ENCODE peak calls at places on chromosome 21, in eight cellular contexts. D is DND-41; S is activated CD4-positive, alpha-beta T cell treated with anti-CD3 and anti-CD28 coated beads, Interleukin-2, amount 50 U/mL, for 48 hours; U is stimulated activated CD4-positive, alpha-beta T cell treated with anti-CD3 and anti-CD28 coated beads, TNF-alpha, amount 100 ng/mL, for 24 hours; N is activated T-helper 1 cell treated with Interleukin-2 at 50 U/mL for 16 hours; A is ureter; R is heart right ventricle; T is caudate nucleus. V is an unnamed sample.

GRCh38 chr21:37868896-37869295 is 47.4 kb downstream of the KCNJ6 start:
- DNase-seq in D (no peak), S (no peak), U (no peak), N (no peak), A (no peak), R (no peak), T (no peak), V (no peak)

GRCh38 chr21:27572681-27573080 is 605.8 kb upstream of the ADAMTS5 start:
- DNase-seq in D (no peak), S (no peak), U (no peak), N (no peak), A (no peak), R (no peak), T (no peak), V (no peak)

GRCh38 chr21:44943005-44943685 is 3.3 kb downstream of the SLX9 start:
- DNase-seq in D (no peak), S (no peak), U (no peak), N (no peak), A (no peak), R (no peak), T (no peak), V (no peak)

GRCh38 chr21:43362928-43363314 is 64.0 kb downstream of the SIK1 start:
- DNase-seq in D (peak; percentile 66), S (peak; percentile 43), U (no peak), N (no peak), A (no peak), R (peak; percentile 3), T (no peak), V (no peak)

GRCh38 chr21:24428539-24429186 is 1178.6 kb downstream of the MRPL39 start:
- DNase-seq in D (no peak), S (no peak), U (peak; percentile 1), N (no peak), A (no peak), R (no peak), T (no peak), V (peak; percentile 34)

GRCh38 chr21:29346281-29346680 is 47.6 kb downstream of the BACH1 start:
- DNase-seq in D (no peak), S (no peak), U (no peak), N (no peak), A (no peak), R (no peak), T (no peak), V (no peak)

GRCh38 chr21:15272171-15272570 is 207.4 kb upstream of the NRIP1 start:
- DNase-seq in D (no peak), S (no peak), U (no peak), N (no peak), A (no peak), R (no peak), T (no peak), V (no peak)

GRCh38 chr21:38121888-38122705 is 134.7 kb upstream of the KCNJ15 start:
- DNase-seq in D (no peak), S (no peak), U (no peak), N (no peak), A (no peak), R (no peak), T (no peak), V (peak; percentile 18)

GRCh38 chr21:37647781-37648180 is 268.5 kb downstream of the KCNJ6 start:
- DNase-seq in D (no peak), S (no peak), U (no peak), N (no peak), A (no peak), R (no peak), T (no peak), V (no peak)

GRCh38 chr21:36792505-36792967 is 93.6 kb downstream of the SIM2 start:
- DNase-seq in D (no peak), S (no peak), U (no peak), N (no peak), A (no peak), R (no peak), T (no peak), V (no peak)

GRCh38 chr21:41410767-41411448 is 15.1 kb upstream of the MX1 start:
- DNase-seq in D (no peak), S (no peak), U (no peak), N (no peak), A (no peak), R (no peak), T (no peak), V (no peak)

GRCh38 chr21:26982767-26983166 is 15.9 kb upstream of the ADAMTS5 start:
- DNase-seq in D (no peak), S (no peak), U (no peak), N (no peak), A (no peak), R (no peak), T (no peak), V (no peak)

GRCh38 chr21:36761685-36762084 is 62.8 kb downstream of the SIM2 start:
- DNase-seq in D (no peak), S (no peak), U (no peak), N (no peak), A (no peak), R (no peak), T (no peak), V (no peak)

GRCh38 chr21:45994086-45994661 is 12.6 kb downstream of the COL6A1 start:
- DNase-seq in D (no peak), S (no peak), U (no peak), N (no peak), A (no peak), R (peak; percentile 17), T (no peak), V (no peak)

GRCh38 chr21:42845296-42845965 is 33.9 kb downstream of the WDR4 start:
- DNase-seq in D (no peak), S (no peak), U (no peak), N (no peak), A (no peak), R (peak; percentile 49), T (peak; percentile 27), V (no peak)

GRCh38 chr21:33947451-33948095 is 32.0 kb upstream of the ATP5PO start:
- DNase-seq in D (peak; percentile 90), S (peak; percentile 86), U (peak; percentile 82), N (peak; percentile 76), A (peak; percentile 84), R (peak; percentile 47), T (peak; percentile 78), V (peak; percentile 91)

GRCh38 chr21:36879827-36880226 is 86.6 kb downstream of the HLCS start:
- DNase-seq in D (no peak), S (no peak), U (no peak), N (no peak), A (no peak), R (no peak), T (no peak), V (no peak)

GRCh38 chr21:42731264-42732032 is 78.0 kb downstream of the PDE9A start:
- DNase-seq in D (no peak), S (no peak), U (no peak), N (no peak), A (peak; percentile 83), R (no peak), T (no peak), V (no peak)

GRCh38 chr21:45164124-45164511 is 89.7 kb downstream of the ADARB1 start:
- DNase-seq in D (no peak), S (no peak), U (no peak), N (no peak), A (no peak), R (no peak), T (no peak), V (no peak)

GRCh38 chr21:46509760-46510159 is 51.1 kb downstream of the DIP2A start:
- DNase-seq in D (no peak), S (no peak), U (no peak), N (no peak), A (peak; percentile 69), R (no peak), T (no peak), V (no peak)

GRCh38 chr21:16070207-16070651 is 340.4 kb downstream of the USP25 start:
- DNase-seq in D (no peak), S (no peak), U (no peak), N (no peak), A (no peak), R (no peak), T (peak; percentile 52), V (no peak)

GRCh38 chr21:31555741-31556191 is 103.7 kb upstream of the SOD1 start:
- DNase-seq in D (no peak), S (no peak), U (no peak), N (no peak), A (no peak), R (no peak), T (no peak), V (no peak)

GRCh38 chr21:38965910-38966504 is 160.3 kb downstream of the ETS2 start:
- DNase-seq in D (no peak), S (no peak), U (no peak), N (no peak), A (peak; percentile 69), R (no peak), T (no peak), V (peak; percentile 78)